ENCODE peak calls at places on chromosomes 3 and 15, in five cellular contexts. N is HFF-Myc, C is MCF 10A, J is fibroblast of the conjunctiva, O is H1. T is an unnamed sample.

GRCh38 chr3:14143826-14144225 is 19.0 kb downstream of the TMEM43 start:
- DNase-seq in N (peak), O (no peak), C (peak), J (peak), T (peak)

GRCh38 chr3:79661866-79662265 is 105.9 kb downstream of the ROBO1 start:
- DNase-seq in C (no peak), N (no peak), J (no peak), O (no peak), T (no peak)

GRCh38 chr3:157226173-157226847 is 66.4 kb upstream of the CCNL1 start:
- DNase-seq in N (no peak), C (no peak), J (no peak), O (no peak), T (no peak)

GRCh38 chr3:176566757-176567156 is 630.5 kb downstream of the TBL1XR1 start:
- DNase-seq in N (no peak), O (no peak), C (no peak), J (no peak), T (no peak)

GRCh38 chr3:158565076-158565475 is 5.9 kb upstream of the MLF1 start:
- DNase-seq in C (no peak), O (no peak), N (no peak), J (no peak), T (no peak)

GRCh38 chr15:65259367-65259781 is 27.3 kb downstream of the PARP16 start:
- DNase-seq in O (no peak), C (no peak), J (no peak), N (no peak), T (no peak)

GRCh38 chr3:128112406-128112968 is 11.1 kb downstream of the RUVBL1 start:
- DNase-seq in N (peak), O (no peak), C (peak), J (peak), T (peak)

GRCh38 chr3:172173316-172174271 is 134.2 kb downstream of the FNDC3B start:
- DNase-seq in N (no peak), J (no peak), C (no peak), O (no peak), T (no peak)

GRCh38 chr3:111690242-111690641 is 95.1 kb upstream of the ZBED2 start:
- DNase-seq in C (no peak), N (no peak), J (no peak), O (no peak), T (no peak)

GRCh38 chr3:15051531-15051930 is 13.6 kb downstream of the MRPS25 start:
- DNase-seq in O (peak), N (no peak), C (peak), J (no peak), T (no peak)

GRCh38 chr3:44067431-44067830 is 174.3 kb upstream of the TOPAZ1 start:
- DNase-seq in N (no peak), J (no peak), O (no peak), C (no peak), T (no peak)

GRCh38 chr3:106294121-106294520 is 425.3 kb upstream of the CBLB start:
- DNase-seq in C (no peak), N (no peak), J (no peak), O (no peak), T (no peak)

GRCh38 chr3:46442591-46443530 is 21.8 kb downstream of the LTF start:
- DNase-seq in C (peak), N (peak), J (peak), O (no peak), T (peak)

GRCh38 chr3:143586565-143586964 is 261.7 kb downstream of the SLC9A9 start:
- DNase-seq in C (no peak), N (no peak), J (peak), O (no peak), T (no peak)

GRCh38 chr15:44663410-44664272 is at the start of gene SPG11:
- DNase-seq in O (peak), J (peak), N (peak), C (peak), T (peak)

GRCh38 chr3:21839181-21839580 is 88.2 kb upstream of the ZNF385D start:
- DNase-seq in J (no peak), O (no peak), N (no peak), C (no peak), T (no peak)

GRCh38 chr15:74327756-74328155 is 39.7 kb downstream of the CYP11A1 start:
- DNase-seq in N (no peak), O (no peak), C (no peak), J (no peak), T (no peak)

GRCh38 chr3:94101860-94102259 is 39.0 kb downstream of the NSUN3 start:
- DNase-seq in J (no peak), C (peak), O (no peak), N (no peak), T (no peak)

GRCh38 chr3:150740733-150741496 is 22.1 kb downstream of the SIAH2 start:
- DNase-seq in J (no peak), C (no peak), N (no peak), O (no peak), T (no peak)

GRCh38 chr3:183217548-183218321 is 35.3 kb upstream of the B3GNT5 start:
- DNase-seq in N (no peak), J (no peak), O (no peak), C (no peak), T (no peak)

GRCh38 chr3:159785276-159785675 is 203.4 kb upstream of the IL12A start:
- DNase-seq in O (no peak), J (no peak), C (peak), N (no peak), T (no peak)

GRCh38 chr15:39788108-39788507 is 5.5 kb upstream of the FSIP1 start:
- DNase-seq in O (no peak), C (peak), J (no peak), N (no peak), T (no peak)

GRCh38 chr15:60585743-60586708 is 107.1 kb upstream of the ICE2 start:
- DNase-seq in O (no peak), J (peak), C (peak), N (peak), T (peak)

GRCh38 chr3:65689436-65689835 is 349.3 kb downstream of the MAGI1 start:
- DNase-seq in N (no peak), O (no peak), C (no peak), J (no peak), T (no peak)

GRCh38 chr15:38864827-38865604 is 300.4 kb upstream of the RASGRP1 start:
- DNase-seq in J (peak), O (no peak), N (no peak), C (no peak), T (peak)

GRCh38 chr15:60548101-60548500 is 69.2 kb upstream of the ICE2 start:
- DNase-seq in O (no peak), N (no peak), J (no peak), C (no peak), T (no peak)

GRCh38 chr3:50267280-50267913 is 1.6 kb upstream of the SEMA3B start:
- DNase-seq in C (no peak), J (no peak), N (no peak), O (no peak), T (no peak)

GRCh38 chr3:127056976-127057375 is 74.1 kb downstream of the PLXNA1 start:
- DNase-seq in N (no peak), J (no peak), O (no peak), C (no peak), T (no peak)

GRCh38 chr3:86993704-86994103 is 2.8 kb upstream of the VGLL3 start:
- DNase-seq in C (peak), J (no peak), O (no peak), N (no peak), T (no peak)

T was measured in AG04450.